ENCODE peak calls at places on chromosomes 1 and 21, in seven cellular contexts. C is Right ventricle myocardium superior, U is C1 segment of cervical spinal cord, O is G401, I is PC-3, T is epithelial cell of esophagus, S is left ventricle myocardium superior. D is an unnamed sample.

GRCh38 chr1:59692591-59692990 is 122.2 kb upstream of the HOOK1 start:
- DNase-seq in S (no peak), C (no peak), O (no peak), T (no peak), U (no peak), I (no peak), D (no peak)

GRCh38 chr1:3315991-3316943 is 138.2 kb upstream of the ARHGEF16 start:
- DNase-seq in C (no peak), S (no peak), I (no peak), O (no peak), U (no peak), T (no peak), D (no peak)

GRCh38 chr1:40094481-40095110 is 2.5 kb downstream of the PPT1 start:
- DNase-seq in U (no peak), S (no peak), C (no peak), I (no peak), T (no peak), O (no peak), D (no peak)

GRCh38 chr1:154760469-154760933 is 109.6 kb downstream of the KCNN3 start:
- DNase-seq in O (peak; percentile 51), S (peak; percentile 85), T (peak; percentile 55), C (peak; percentile 75), I (peak; percentile 56), U (no peak), D (peak; percentile 97)

GRCh38 chr1:161885013-161885412 is 118.9 kb downstream of the ATF6 start:
- DNase-seq in S (no peak), C (no peak), I (peak; percentile 75), T (peak; percentile 74), U (no peak), O (peak; percentile 2), D (no peak)

GRCh38 chr1:164601399-164602141 is 42.6 kb downstream of the PBX1 start:
- DNase-seq in O (no peak), U (no peak), S (no peak), I (no peak), C (no peak), T (no peak), D (peak; percentile 72)

GRCh38 chr1:203272633-203273205 is 32.6 kb upstream of the BTG2 start:
- DNase-seq in S (no peak), U (no peak), T (no peak), C (no peak), I (no peak), O (no peak), D (no peak)

GRCh38 chr1:27372808-27373690 is 1.6 kb downstream of the FCN3 start:
- DNase-seq in I (no peak), T (no peak), C (no peak), O (peak; percentile 33), S (no peak), U (no peak), D (no peak)

GRCh38 chr21:41564871-41565281 is 56.9 kb upstream of the TMPRSS2 start:
- DNase-seq in U (no peak), O (no peak), S (no peak), T (peak; percentile 66), I (peak; percentile 45), C (no peak), D (no peak)

GRCh38 chr1:55474168-55474786 is 259.1 kb upstream of the USP24 start:
- DNase-seq in C (no peak), T (peak; percentile 76), U (no peak), I (peak; percentile 73), O (no peak), S (no peak), D (no peak)